ENCODE peak calls at places on chromosomes 13 and 19, in seven cellular contexts. G is neuronal stem cell, R is IMR-90, O is H1, A is H9, D is mesenchymal stem cell, Q is trophoblast cell. C is an unnamed sample.

GRCh38 chr13:44801990-44802389 is 187.3 kb downstream of the NUFIP1 start:
- DNase-seq in A (no peak), R (peak; percentile 89), D (peak; percentile 81), G (no peak), O (no peak), Q (no peak), C (no peak)

GRCh38 chr13:84870190-84870589 is 929.0 kb downstream of the SLITRK6 start:
- DNase-seq in A (peak; percentile 54), R (no peak), G (no peak), Q (no peak), O (no peak), D (no peak), C (peak; percentile 21)

GRCh38 chr13:72651196-72651595 is 76.2 kb downstream of the MZT1 start:
- DNase-seq in G (peak; percentile 23), O (no peak), Q (no peak), A (no peak), D (no peak), R (no peak), C (peak; percentile 29)

GRCh38 chr13:104782741-104783140 is 1716.5 kb upstream of the SLC10A2 start:
- DNase-seq in R (no peak), D (peak; percentile 16), G (no peak), O (no peak), A (no peak), Q (no peak), C (no peak)

GRCh38 chr13:41611385-41611784 is 154.0 kb downstream of the RGCC start:
- DNase-seq in R (no peak), D (no peak), Q (no peak), A (no peak), O (no peak), G (no peak), C (no peak)

GRCh38 chr19:47390533-47391488 is 28.5 kb downstream of the MEIS3 start:
- DNase-seq in D (no peak), A (no peak), G (no peak), R (no peak), Q (no peak), O (no peak), C (no peak)

GRCh38 chr13:40384976-40385857 is 281.2 kb downstream of the FOXO1 start:
- DNase-seq in Q (no peak), D (no peak), R (no peak), A (no peak), G (no peak), O (no peak), C (no peak)

GRCh38 chr19:17762505-17763229 is 11.4 kb downstream of the FCHO1 start:
- DNase-seq in Q (peak; percentile 25), A (peak; percentile 97), O (peak; percentile 92), G (peak; percentile 84), R (peak; percentile 62), D (peak; percentile 73), C (peak; percentile 90)

GRCh38 chr13:72565893-72566292 is 161.5 kb downstream of the MZT1 start:
- DNase-seq in G (peak; percentile 5), D (peak; percentile 47), R (peak; percentile 15), O (no peak), A (no peak), Q (no peak), C (peak; percentile 35)

GRCh38 chr13:91722267-91722884 is 324.0 kb downstream of the GPC5 start:
- DNase-seq in D (peak; percentile 40), A (no peak), G (no peak), O (no peak), R (peak; percentile 18), Q (no peak), C (peak; percentile 14)

GRCh38 chr13:34357435-34358232 is 539.7 kb downstream of the RFC3 start:
- DNase-seq in G (no peak), O (no peak), R (peak; percentile 79), A (peak; percentile 28), D (peak; percentile 83), Q (no peak), C (peak; percentile 32)

GRCh38 chr13:113920173-113920572 is 53.7 kb downstream of the C13orf46 start:
- DNase-seq in G (no peak), R (no peak), A (no peak), Q (no peak), O (no peak), D (no peak), C (no peak)

GRCh38 chr19:48837081-48837524 is 812 bp upstream of the HSD17B14 start:
- DNase-seq in R (peak; percentile 78), O (peak; percentile 94), G (peak; percentile 93), A (peak; percentile 98), Q (peak; percentile 71), D (peak; percentile 94), C (peak; percentile 98)

GRCh38 chr13:40231311-40231710 is 435.1 kb downstream of the FOXO1 start:
- DNase-seq in G (no peak), R (no peak), D (peak; percentile 72), Q (no peak), O (no peak), A (no peak), C (no peak)

GRCh38 chr19:48867922-48868195 is 558 bp downstream of the PLEKHA4 start:
- DNase-seq in R (no peak), D (no peak), Q (no peak), G (no peak), A (no peak), O (no peak), C (no peak)

GRCh38 chr19:33556261-33556660 is 34.7 kb upstream of the PEPD start:
- DNase-seq in O (no peak), G (no peak), D (no peak), Q (no peak), R (no peak), A (no peak), C (no peak)
- H3K27ac ChIP-seq in O (no peak overlapping the region), G (no peak overlapping the region), D (no peak overlapping the region), Q (no peak overlapping the region), R (no peak overlapping the region), A (no peak overlapping the region), C (no peak overlapping the region)

DNA sequence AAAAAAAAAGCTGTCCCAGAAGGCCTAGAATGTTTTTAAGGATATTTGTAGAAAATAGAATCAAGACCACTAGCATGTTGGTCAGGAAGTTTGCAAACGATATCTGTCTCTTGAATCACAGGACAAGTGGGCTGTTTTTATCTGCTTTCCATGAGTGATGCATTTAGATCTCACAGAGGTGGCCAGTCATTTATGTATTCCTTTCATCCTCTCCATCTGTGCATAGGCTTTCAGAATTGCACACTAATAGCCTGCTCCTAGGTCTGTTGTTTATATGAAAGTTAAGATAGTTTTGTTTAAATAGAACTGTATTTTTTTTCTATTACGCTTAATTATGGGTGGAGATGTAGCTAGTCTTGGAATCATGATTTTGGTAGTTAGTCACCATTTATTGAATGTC is 289.5 kb downstream of the SHISA2 start:
- DNase-seq in Q (no peak), O (no peak), G (no peak), A (no peak), D (no peak), R (no peak), C (no peak)
- H3K4ac ChIP-seq in Q (no peak overlapping the region), O (no peak overlapping the region), G (no peak overlapping the region), A (no peak overlapping the region), D (no peak overlapping the region), R (no peak overlapping the region), C (no peak overlapping the region)

GRCh38 chr13:47258384-47258783 is 361.5 kb upstream of the HTR2A start:
- DNase-seq in A (no peak), R (no peak), G (no peak), D (no peak), O (no peak), Q (no peak), C (no peak)

GRCh38 chr13:47252627-47253026 is 355.8 kb upstream of the HTR2A start:
- DNase-seq in G (no peak), O (no peak), D (no peak), R (peak; percentile 10), A (no peak), Q (no peak), C (no peak)

GRCh38 chr13:47251771-47252170 is 354.9 kb upstream of the HTR2A start:
- DNase-seq in D (no peak), G (no peak), Q (no peak), O (no peak), A (no peak), R (no peak), C (no peak)

GRCh38 chr13:47256618-47257017 is 359.8 kb upstream of the HTR2A start:
- DNase-seq in D (peak; percentile 30), Q (no peak), A (no peak), R (peak; percentile 93), G (no peak), O (no peak), C (no peak)
- H2BK5ac ChIP-seq in D (no peak overlapping the region), Q (no peak overlapping the region), A (no peak overlapping the region), R (peak overlapping the region; percentile 62), G (no peak overlapping the region), O (no peak overlapping the region), C (no peak overlapping the region)

GRCh38 chr19:5593245-5593962 is 25.7 kb upstream of the TINCR start:
- DNase-seq in G (no peak), O (no peak), A (no peak), D (no peak), Q (no peak), R (no peak), C (no peak)
- H3K27ac ChIP-seq in G (no peak overlapping the region), O (no peak overlapping the region), A (no peak overlapping the region), D (no peak overlapping the region), Q (no peak overlapping the region), R (no peak overlapping the region), C (no peak overlapping the region)

GRCh38 chr19:24053601-24054000 is 33.4 kb upstream of the ZNF254 start:
- DNase-seq in D (no peak), G (no peak), A (no peak), O (no peak), Q (no peak), R (no peak), C (no peak)

GRCh38 chr19:24052811-24053210 is 34.2 kb upstream of the ZNF254 start:
- DNase-seq in Q (no peak), O (no peak), R (peak; percentile 59), D (peak; percentile 26), G (no peak), A (no peak), C (no peak)

GRCh38 chr19:24055548-24055947 is 31.4 kb upstream of the ZNF254 start:
- DNase-seq in O (no peak), R (no peak), A (no peak), G (no peak), Q (no peak), D (no peak), C (no peak)

GRCh38 chr19:24051516-24051915 is 35.5 kb upstream of the ZNF254 start:
- DNase-seq in A (no peak), D (no peak), G (no peak), Q (peak; percentile 91), O (no peak), R (no peak), C (no peak)

GRCh38 chr19:24054044-24054935 is 32.7 kb upstream of the ZNF254 start:
- DNase-seq in G (no peak), Q (peak; percentile 97), O (no peak), D (peak; percentile 83), A (no peak), R (peak; percentile 95), C (no peak)
- H3K4ac ChIP-seq in G (no peak overlapping the region), Q (no peak overlapping the region), O (no peak overlapping the region), D (no peak overlapping the region), A (no peak overlapping the region), R (no peak overlapping the region), C (no peak overlapping the region)

C was measured in mesendoderm.